ENCODE peak calls at places on chromosomes 7 and 10, in four cellular contexts. F, B, K and Q are unnamed samples.

GRCh38 chr10:90930070-90930837 is 9.4 kb upstream of the ANKRD1 start:
- DNase-seq in F (no peak), B (peak; percentile 61), K (peak; percentile 81), Q (peak; percentile 79)

GRCh38 chr7:44473295-44473694 is 17.2 kb downstream of the NUDCD3 start:
- DNase-seq in F (no peak), B (no peak), K (no peak), Q (no peak)

GRCh38 chr10:33345236-33345635 is 10.8 kb upstream of the NRP1 start:
- DNase-seq in F (no peak), B (no peak), K (no peak), Q (no peak)

GRCh38 chr10:59536151-59536550 is 173.5 kb downstream of the SLC16A9 start:
- DNase-seq in F (no peak), B (no peak), K (peak; percentile 7), Q (no peak)

GRCh38 chr10:51416494-51416893 is 282.9 kb downstream of the CSTF2T start:
- DNase-seq in F (no peak), B (no peak), K (no peak), Q (no peak)

GRCh38 chr10:42973411-42973810 is 103.5 kb upstream of the RET start:
- DNase-seq in F (no peak), B (no peak), K (no peak), Q (no peak)

GRCh38 chr10:98418596-98419265 is 3.7 kb upstream of the PYROXD2 start:
- DNase-seq in F (no peak), B (no peak), K (no peak), Q (no peak)

GRCh38 chr7:50356212-50356944 is 51.9 kb downstream of the IKZF1 start:
- DNase-seq in F (peak; percentile 85), B (no peak), K (no peak), Q (no peak)

GRCh38 chr10:29470355-29470705 is 164.4 kb downstream of the SVIL start:
- DNase-seq in F (no peak), B (no peak), K (no peak), Q (no peak)

GRCh38 chr7:33127085-33127484 is 2.3 kb upstream of the BBS9 start:
- DNase-seq in F (no peak), B (no peak), K (no peak), Q (no peak)

GRCh38 chr7:16960566-16960965 is 78.8 kb upstream of the AGR3 start:
- DNase-seq in F (no peak), B (no peak), K (no peak), Q (no peak)

GRCh38 chr7:96400001-96400400 is 78.1 kb upstream of the SLC25A13 start:
- DNase-seq in F (no peak), B (no peak), K (no peak), Q (no peak)

GRCh38 chr10:43138757-43139241 is 554 bp downstream of the CSGALNACT2 start:
- DNase-seq in F (peak; percentile 85), B (no peak), K (no peak), Q (no peak)

GRCh38 chr10:132297521-132297920 is 10.2 kb downstream of the STK32C start:
- DNase-seq in F (no peak), B (no peak), K (no peak), Q (no peak)

GRCh38 chr10:44756235-44756634 is 154.9 kb upstream of the TMEM72 start:
- DNase-seq in F (no peak), B (no peak), K (peak; percentile 54), Q (no peak)

GRCh38 chr10:8360814-8361509 is 306.5 kb downstream of the GATA3 start:
- DNase-seq in F (no peak), B (no peak), K (no peak), Q (no peak)

GRCh38 chr7:151251926-151252835 is 3.7 kb upstream of the SMARCD3 start:
- DNase-seq in F (no peak), B (no peak), K (no peak), Q (no peak)

GRCh38 chr7:151251328-151251925 is 2.9 kb upstream of the SMARCD3 start:
- DNase-seq in F (no peak), B (no peak), K (no peak), Q (no peak)

GRCh38 chr7:151249732-151250072 is 1.2 kb upstream of the SMARCD3 start:
- DNase-seq in F (no peak), B (peak; percentile 64), K (no peak), Q (no peak)

GRCh38 chr7:151249034-151249731 is 689 bp upstream of the SMARCD3 start:
- DNase-seq in F (peak; percentile 86), B (peak; percentile 34), K (no peak), Q (no peak)

DNA sequence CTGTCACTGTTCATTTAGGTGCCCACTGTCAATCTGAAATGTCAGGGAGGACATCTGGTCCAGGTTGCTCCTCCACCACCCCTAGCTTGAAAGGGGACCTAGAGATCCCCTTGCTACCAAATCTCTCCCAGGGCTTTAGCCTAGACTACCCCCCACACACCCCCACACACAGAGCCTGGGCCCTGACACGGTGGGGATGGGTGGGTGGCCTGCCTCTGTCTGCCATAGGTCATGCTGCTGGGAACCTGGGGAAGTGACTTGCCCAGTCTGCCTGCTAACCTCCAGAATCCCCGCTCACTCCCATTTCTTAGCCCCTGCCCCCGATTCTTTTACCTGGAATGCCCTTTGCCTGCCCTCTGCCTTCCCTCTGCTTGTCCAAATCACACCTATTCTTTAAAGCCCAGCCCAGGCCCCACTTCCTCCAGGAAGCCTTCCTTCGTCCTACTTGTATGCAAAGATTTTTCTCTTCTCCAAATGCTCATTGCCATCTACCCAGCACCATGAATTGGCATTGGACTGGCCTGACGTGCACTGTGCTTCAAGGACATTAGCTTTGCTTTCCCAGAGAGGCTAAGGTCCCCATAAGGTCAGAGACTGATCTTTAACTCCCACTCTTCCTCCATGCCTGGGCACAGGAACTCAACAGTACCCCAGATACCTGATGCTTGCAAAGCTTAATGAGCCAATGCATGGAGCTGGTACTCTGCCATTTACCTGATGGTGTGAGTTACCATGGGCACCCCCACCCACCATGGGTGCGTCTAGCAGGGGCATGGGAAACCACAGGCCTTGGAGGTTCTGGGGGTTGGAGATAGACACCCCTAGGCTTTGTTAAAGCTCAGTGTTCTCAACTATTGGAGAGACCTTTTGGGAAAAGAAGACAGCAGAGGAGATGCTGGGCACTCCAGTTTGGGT is 1.9 kb upstream of the SMARCD3 start:
- DNase-seq in F (no peak), B (no peak), K (no peak), Q (no peak)
- H3K4me3 ChIP-seq in F (peak overlapping the region; percentile 74), B (no peak overlapping the region), K (no peak overlapping the region), Q (peak overlapping the region; percentile 1)

DNA sequence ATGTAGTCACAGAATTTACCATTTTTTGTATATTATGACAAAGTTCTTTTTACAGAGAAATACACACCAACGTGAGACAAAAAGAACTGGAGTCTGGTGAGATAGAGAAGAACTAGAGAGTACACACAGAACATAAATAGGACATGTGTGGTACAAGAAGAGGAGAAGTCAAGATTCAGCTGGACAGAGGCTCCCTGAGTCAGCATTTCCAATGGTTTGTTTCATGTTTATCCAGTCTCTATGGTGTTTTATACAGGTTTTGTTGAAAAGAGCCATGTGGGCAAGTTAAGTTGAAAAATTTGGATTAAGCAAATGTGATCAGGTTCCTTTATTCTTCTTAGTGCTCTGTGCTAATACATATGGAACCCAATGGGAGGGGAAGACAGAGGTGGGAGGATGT is 105.5 kb upstream of the AKR1E2 start:
- DNase-seq in F (no peak), B (no peak), K (no peak), Q (no peak)
- H3K4me3 ChIP-seq in F (no peak overlapping the region), B (no peak overlapping the region), K (no peak overlapping the region), Q (no peak overlapping the region)

DNA sequence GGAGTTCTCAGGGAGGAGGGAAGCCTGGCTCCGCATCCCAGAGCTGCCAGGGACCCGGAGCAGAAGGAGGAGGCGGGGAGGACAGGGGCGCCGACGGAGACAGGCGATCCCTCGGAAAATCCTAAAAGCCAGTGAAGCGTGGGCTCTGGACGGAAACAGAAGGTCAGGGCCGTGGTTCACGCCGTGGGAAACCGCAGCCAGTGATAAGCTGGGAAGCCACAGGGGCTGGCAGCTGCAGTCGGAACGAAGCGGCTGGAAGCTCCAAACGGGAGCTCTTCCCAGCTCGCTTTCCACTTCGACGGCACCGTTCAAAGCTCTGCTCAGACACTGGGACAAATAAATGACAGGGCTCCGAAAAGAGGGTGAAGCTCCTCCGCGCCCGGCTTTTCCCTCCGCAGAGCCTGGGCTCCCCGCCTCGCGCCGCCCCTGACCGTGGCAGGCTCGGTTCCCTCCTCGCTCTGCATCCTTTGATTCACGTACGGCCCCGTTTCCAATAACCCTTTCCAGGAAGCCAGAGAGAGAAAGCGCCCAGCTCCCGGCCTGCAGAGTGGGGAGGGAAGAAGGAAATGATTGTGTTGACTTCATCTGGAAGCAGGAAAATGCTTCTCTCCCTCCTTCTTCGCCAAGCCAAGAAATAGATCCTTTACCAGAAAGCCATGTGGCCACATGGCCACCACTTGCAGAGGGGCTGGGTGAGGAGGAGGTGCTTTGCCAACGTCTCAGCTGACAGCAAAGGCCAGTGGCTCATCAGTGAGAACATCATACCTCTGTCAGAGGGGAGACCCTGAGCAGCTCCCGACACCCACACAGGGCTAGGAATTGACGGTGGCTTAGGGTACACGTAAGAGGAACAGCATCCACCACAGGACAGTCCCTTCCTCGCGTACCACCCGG is 57.4 kb downstream of the ADRB1 start:
- DNase-seq in F (no peak), B (peak; percentile 25), K (no peak), Q (no peak)
- H3K4me3 ChIP-seq in F (peak overlapping the region; percentile 61), B (peak overlapping the region; percentile 34), K (peak overlapping the region; percentile 34), Q (peak overlapping the region; percentile 54)

DNA sequence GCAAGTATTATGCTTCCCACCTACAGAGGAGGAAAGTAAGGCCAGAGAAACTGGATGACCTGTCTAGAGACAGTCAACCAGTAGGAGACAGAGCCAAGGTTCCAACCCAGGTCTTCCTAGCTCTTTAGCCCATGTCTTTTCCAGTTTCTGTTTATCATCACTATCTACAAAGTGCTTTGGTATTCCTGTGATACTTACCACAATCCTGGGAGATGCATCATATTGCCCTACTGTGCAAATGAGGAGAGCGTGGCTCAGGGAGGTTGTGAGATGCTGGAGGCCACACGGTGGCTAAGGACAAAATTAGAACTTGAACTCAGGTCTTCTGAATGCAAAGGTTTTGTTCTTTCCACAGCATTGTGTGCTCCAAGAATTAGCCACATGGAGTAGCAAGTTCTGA is 11.2 kb upstream of the PLEKHA1 start:
- DNase-seq in F (no peak), B (no peak), K (no peak), Q (no peak)
- H3K4me3 ChIP-seq in F (no peak overlapping the region), B (no peak overlapping the region), K (no peak overlapping the region), Q (no peak overlapping the region)

GRCh38 chr7:30744075-30744417 is 7.9 kb upstream of the INMT start:
- DNase-seq in F (no peak), B (no peak), K (no peak), Q (no peak)
- H3K4me3 ChIP-seq in F (no peak overlapping the region), B (no peak overlapping the region), K (no peak overlapping the region), Q (no peak overlapping the region)

GRCh38 chr10:79886345-79886744 is 59.8 kb downstream of the NUTM2E start:
- DNase-seq in F (no peak), B (no peak), K (no peak), Q (no peak)
- H3K4me3 ChIP-seq in F (no peak overlapping the region), B (no peak overlapping the region), K (no peak overlapping the region), Q (no peak overlapping the region)

DNA sequence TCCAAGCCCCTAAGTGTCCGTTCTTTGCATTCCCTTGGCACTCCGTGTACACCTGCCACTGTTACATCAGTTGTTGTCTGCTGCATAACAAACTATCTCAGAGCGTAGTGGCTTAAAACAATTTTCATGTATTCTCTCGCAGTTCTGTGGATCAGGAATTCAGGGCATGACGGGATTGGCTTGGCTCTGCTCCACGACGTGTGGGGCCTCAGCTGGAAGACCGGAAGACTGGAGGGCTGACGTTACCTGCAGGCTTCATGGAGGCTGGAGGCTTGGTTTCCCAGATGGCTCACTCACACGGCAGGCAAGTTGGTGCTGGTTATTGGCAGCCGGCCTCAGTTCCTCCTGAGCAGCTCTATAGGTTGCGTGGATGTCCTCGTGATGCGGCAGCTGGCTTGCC is 25.5 kb downstream of the NYAP1 start:
- DNase-seq in F (no peak), B (peak; percentile 67), K (peak; percentile 26), Q (peak; percentile 76)
- H3K4me3 ChIP-seq in F (no peak overlapping the region), B (no peak overlapping the region), K (no peak overlapping the region), Q (no peak overlapping the region)